ENCODE peak calls at places on chromosomes 12 and 14, in seven cellular contexts. P is Kasumi-1, J is body of pancreas, V is ELF-1, O is colonic mucosa, B is tibial nerve, L is hepatocyte. E is an unnamed sample.

GRCh38 chr12:56032006-56032405 is 9.7 kb upstream of the RPS26 start:
- DNase-seq in P (no peak), J (no peak), V (no peak), O (no peak), B (no peak), L (no peak), E (no peak)

GRCh38 chr14:71228711-71229110 is 321.5 kb downstream of the PCNX1 start:
- DNase-seq in P (no peak), J (no peak), V (no peak), O (no peak), B (no peak), L (peak), E (no peak)

GRCh38 chr12:77943466-77943865 is 112.8 kb downstream of the NAV3 start:
- DNase-seq in P (no peak), J (no peak), V (no peak), O (no peak), B (no peak), L (no peak), E (peak)

GRCh38 chr14:65210827-65211192 is 108.5 kb upstream of the MAX start:
- DNase-seq in P (no peak), J (no peak), V (no peak), O (no peak), B (no peak), L (no peak), E (no peak)

GRCh38 chr12:84785281-84785680 is 127.3 kb downstream of the SLC6A15 start:
- DNase-seq in P (no peak), J (no peak), V (no peak), O (no peak), B (no peak), L (no peak), E (no peak)

GRCh38 chr12:16088421-16088820 is 177.3 kb downstream of the DERA start:
- DNase-seq in P (no peak), J (no peak), V (no peak), O (no peak), B (no peak), L (no peak), E (no peak)

GRCh38 chr12:52632656-52633055 is 14.3 kb upstream of the KRT73 start:
- DNase-seq in P (no peak), J (no peak), V (no peak), O (no peak), B (no peak), L (no peak), E (no peak)

GRCh38 chr12:100574262-100575074 is 984 bp downstream of the GAS2L3 start:
- DNase-seq in P (no peak), J (no peak), V (no peak), O (peak), B (no peak), L (peak), E (no peak)

GRCh38 chr12:87332987-87333761 is 696.0 kb downstream of the C12orf50 start:
- DNase-seq in P (no peak), J (no peak), V (no peak), O (no peak), B (no peak), L (no peak), E (no peak)

GRCh38 chr14:32711103-32711680 is 227.5 kb upstream of the NPAS3 start:
- DNase-seq in P (peak), J (peak), V (peak), O (peak), B (peak), L (peak), E (peak)

GRCh38 chr12:58925111-58925732 is 4.9 kb upstream of the LRIG3 start:
- DNase-seq in P (no peak), J (peak), V (peak), O (peak), B (no peak), L (peak), E (no peak)

GRCh38 chr14:61212546-61212945 is 68.6 kb downstream of the TMEM30B start:
- DNase-seq in P (no peak), J (no peak), V (no peak), O (no peak), B (no peak), L (no peak), E (no peak)

GRCh38 chr14:95197498-95198010 is 40.2 kb upstream of the DICER1 start:
- DNase-seq in P (no peak), J (no peak), V (peak), O (no peak), B (no peak), L (peak), E (no peak)

GRCh38 chr12:133130808-133131128 is 341 bp downstream of the ZNF10 start:
- DNase-seq in P (no peak), J (no peak), V (no peak), O (no peak), B (peak), L (peak), E (peak)

GRCh38 chr12:65836419-65837197 is 12.3 kb downstream of the HMGA2 start:
- DNase-seq in P (no peak), J (no peak), V (peak), O (no peak), B (no peak), L (no peak), E (no peak)

GRCh38 chr14:58535084-58535483 is 102.7 kb upstream of the DACT1 start:
- DNase-seq in P (peak), J (no peak), V (no peak), O (no peak), B (no peak), L (no peak), E (no peak)

GRCh38 chr12:39505025-39505424 is 62.1 kb upstream of the KIF21A start:
- DNase-seq in P (no peak), J (no peak), V (no peak), O (no peak), B (no peak), L (no peak), E (no peak)

GRCh38 chr12:14408208-14408607 is 42.7 kb downstream of the ATF7IP start:
- DNase-seq in P (peak), J (no peak), V (no peak), O (no peak), B (no peak), L (no peak), E (no peak)

GRCh38 chr12:40157307-40157706 is 51.4 kb upstream of the SLC2A13 start:
- DNase-seq in P (no peak), J (no peak), V (no peak), O (no peak), B (no peak), L (peak), E (no peak)

GRCh38 chr12:15276088-15276698 is 46.1 kb upstream of the PTPRO start:
- DNase-seq in P (peak), J (peak), V (peak), O (peak), B (peak), L (peak), E (no peak)

GRCh38 chr12:86826051-86826450 is 569.9 kb upstream of the MGAT4C start:
- DNase-seq in P (no peak), J (no peak), V (no peak), O (no peak), B (no peak), L (no peak), E (no peak)

GRCh38 chr12:54207539-54208267 is 18.9 kb upstream of the SMUG1 start:
- DNase-seq in P (peak), J (peak), V (peak), O (peak), B (peak), L (peak), E (peak)

GRCh38 chr14:75144944-75145343 is 18.1 kb upstream of the NEK9 start:
- DNase-seq in P (peak), J (no peak), V (no peak), O (no peak), B (peak), L (peak), E (no peak)

GRCh38 chr14:74083784-74084276 is 423 bp downstream of the ALDH6A1 start:
- DNase-seq in P (peak), J (no peak), V (no peak), O (no peak), B (peak), L (peak), E (no peak)

GRCh38 chr12:80325167-80325959 is 118.7 kb upstream of the PTPRQ start:
- DNase-seq in P (no peak), J (no peak), V (no peak), O (no peak), B (no peak), L (no peak), E (no peak)

GRCh38 chr12:126617312-126617711 is 1552.1 kb downstream of the AACS start:
- DNase-seq in P (no peak), J (no peak), V (peak), O (no peak), B (no peak), L (no peak), E (peak)

GRCh38 chr12:54596526-54596946 is 8.1 kb upstream of the PPP1R1A start:
- DNase-seq in P (peak), J (peak), V (peak), O (peak), B (peak), L (peak), E (peak)

GRCh38 chr12:68611094-68611818 is 557 bp downstream of the RAP1B start:
- DNase-seq in P (peak), J (peak), V (peak), O (peak), B (peak), L (peak), E (no peak)

GRCh38 chr14:100727565-100728240 is 1.0 kb downstream of the DLK1 start:
- DNase-seq in P (no peak), J (no peak), V (no peak), O (no peak), B (no peak), L (no peak), E (no peak)

GRCh38 chr12:91620949-91621348 is 438.3 kb upstream of the DCN start:
- DNase-seq in P (no peak), J (no peak), V (no peak), O (no peak), B (no peak), L (peak), E (no peak)

GRCh38 chr12:121005346-121005815 is 10.9 kb downstream of the C12orf43 start:
- DNase-seq in P (peak), J (peak), V (peak), O (peak), B (no peak), L (peak), E (peak)

GRCh38 chr12:52600475-52600874 is 788 bp downstream of the KRT72 start:
- DNase-seq in P (no peak), J (no peak), V (no peak), O (no peak), B (no peak), L (no peak), E (no peak)

GRCh38 chr14:95294834-95295599 is 24.7 kb downstream of the CLMN start:
- DNase-seq in P (no peak), J (peak), V (no peak), O (peak), B (no peak), L (no peak), E (no peak)

GRCh38 chr14:68705741-68706283 is 87.1 kb downstream of the ZFP36L1 start:
- DNase-seq in P (no peak), J (no peak), V (peak), O (peak), B (no peak), L (no peak), E (no peak)

GRCh38 chr14:87745507-87746118 is 247.4 kb downstream of the GALC start:
- DNase-seq in P (peak), J (peak), V (peak), O (no peak), B (no peak), L (peak), E (peak)

E was measured in HL-60.